ENCODE peak calls at places on chromosomes 5 and 9, in five cellular contexts. One of them, this sample, is unnamed.

GRCh38 chr5:78824826-78825225 is 160.3 kb downstream of the ARSB start:
- DNase-seq in fibroblast of lung: peak
- DNase-seq in coronary artery: no peak
- DNase-seq in neural crest cell: no peak
- DNase-seq in activated T-cell treated with anti-CD3 and anti-CD28 coated beads, Interleukin-2, amount 50 U/mL, for 72 hours: no peak
- DNase-seq in this sample: no peak

GRCh38 chr9:88973281-88974045 is 17.8 kb upstream of the S1PR3 start:
- DNase-seq in fibroblast of lung: no peak
- DNase-seq in coronary artery: peak
- DNase-seq in neural crest cell: no peak
- DNase-seq in activated T-cell treated with anti-CD3 and anti-CD28 coated beads, Interleukin-2, amount 50 U/mL, for 72 hours: no peak
- DNase-seq in this sample: no peak

GRCh38 chr5:172078027-172078426 is 71.6 kb upstream of the FBXW11 start:
- DNase-seq in fibroblast of lung: no peak
- DNase-seq in coronary artery: no peak
- DNase-seq in neural crest cell: no peak
- DNase-seq in activated T-cell treated with anti-CD3 and anti-CD28 coated beads, Interleukin-2, amount 50 U/mL, for 72 hours: no peak
- DNase-seq in this sample: no peak

GRCh38 chr5:132263548-132264261 is 6.2 kb downstream of the PDLIM4 start:
- DNase-seq in fibroblast of lung: peak
- DNase-seq in coronary artery: peak
- DNase-seq in neural crest cell: no peak
- DNase-seq in activated T-cell treated with anti-CD3 and anti-CD28 coated beads, Interleukin-2, amount 50 U/mL, for 72 hours: peak
- DNase-seq in this sample: peak

GRCh38 chr5:53480474-53481353 is at the start of gene FST:
- DNase-seq in fibroblast of lung: peak
- DNase-seq in coronary artery: no peak
- DNase-seq in neural crest cell: peak
- DNase-seq in activated T-cell treated with anti-CD3 and anti-CD28 coated beads, Interleukin-2, amount 50 U/mL, for 72 hours: peak
- DNase-seq in this sample: peak

GRCh38 chr5:761854-762685 is 22.5 kb downstream of the ZDHHC11B start:
- DNase-seq in fibroblast of lung: no peak
- DNase-seq in coronary artery: peak
- DNase-seq in neural crest cell: no peak
- DNase-seq in activated T-cell treated with anti-CD3 and anti-CD28 coated beads, Interleukin-2, amount 50 U/mL, for 72 hours: no peak
- DNase-seq in this sample: no peak

GRCh38 chr5:77262685-77263084 is 52.2 kb downstream of the PDE8B start:
- DNase-seq in fibroblast of lung: no peak
- DNase-seq in coronary artery: no peak
- DNase-seq in neural crest cell: no peak
- DNase-seq in activated T-cell treated with anti-CD3 and anti-CD28 coated beads, Interleukin-2, amount 50 U/mL, for 72 hours: no peak
- DNase-seq in this sample: no peak

GRCh38 chr9:132194508-132194907 is 32.6 kb downstream of the NTNG2 start:
- DNase-seq in fibroblast of lung: no peak
- DNase-seq in coronary artery: no peak
- DNase-seq in neural crest cell: no peak
- DNase-seq in activated T-cell treated with anti-CD3 and anti-CD28 coated beads, Interleukin-2, amount 50 U/mL, for 72 hours: no peak
- DNase-seq in this sample: no peak

GRCh38 chr5:32627219-32627880 is 42.0 kb downstream of the SUB1 start:
- DNase-seq in fibroblast of lung: peak
- DNase-seq in coronary artery: no peak
- DNase-seq in neural crest cell: no peak
- DNase-seq in activated T-cell treated with anti-CD3 and anti-CD28 coated beads, Interleukin-2, amount 50 U/mL, for 72 hours: no peak
- DNase-seq in this sample: no peak

GRCh38 chr9:82074144-82074543 is 85.6 kb downstream of the SPATA31D1 start:
- DNase-seq in fibroblast of lung: no peak
- DNase-seq in coronary artery: no peak
- DNase-seq in neural crest cell: no peak
- DNase-seq in activated T-cell treated with anti-CD3 and anti-CD28 coated beads, Interleukin-2, amount 50 U/mL, for 72 hours: no peak
- DNase-seq in this sample: no peak

GRCh38 chr9:121308765-121309164 is 40.8 kb downstream of the GSN start:
- DNase-seq in fibroblast of lung: no peak
- DNase-seq in coronary artery: no peak
- DNase-seq in neural crest cell: no peak
- DNase-seq in activated T-cell treated with anti-CD3 and anti-CD28 coated beads, Interleukin-2, amount 50 U/mL, for 72 hours: no peak
- DNase-seq in this sample: no peak

GRCh38 chr5:177454397-177455035 is 7.9 kb downstream of the PRR7 start:
- DNase-seq in fibroblast of lung: peak
- DNase-seq in coronary artery: peak
- DNase-seq in neural crest cell: peak
- DNase-seq in activated T-cell treated with anti-CD3 and anti-CD28 coated beads, Interleukin-2, amount 50 U/mL, for 72 hours: peak
- DNase-seq in this sample: peak

GRCh38 chr5:122715095-122715494 is 59.8 kb upstream of the SNX2 start:
- DNase-seq in fibroblast of lung: peak
- DNase-seq in coronary artery: no peak
- DNase-seq in neural crest cell: no peak
- DNase-seq in activated T-cell treated with anti-CD3 and anti-CD28 coated beads, Interleukin-2, amount 50 U/mL, for 72 hours: no peak
- DNase-seq in this sample: no peak

GRCh38 chr9:84000186-84000585 is 19.6 kb downstream of the RMI1 start:
- DNase-seq in fibroblast of lung: peak
- DNase-seq in coronary artery: no peak
- DNase-seq in neural crest cell: no peak
- DNase-seq in activated T-cell treated with anti-CD3 and anti-CD28 coated beads, Interleukin-2, amount 50 U/mL, for 72 hours: no peak
- DNase-seq in this sample: no peak

GRCh38 chr9:31608413-31608812 is 776.0 kb upstream of the ACO1 start:
- DNase-seq in fibroblast of lung: peak
- DNase-seq in coronary artery: no peak
- DNase-seq in neural crest cell: no peak
- DNase-seq in activated T-cell treated with anti-CD3 and anti-CD28 coated beads, Interleukin-2, amount 50 U/mL, for 72 hours: no peak
- DNase-seq in this sample: no peak

GRCh38 chr5:135451581-135452360 is at the start of gene TIFAB:
- DNase-seq in fibroblast of lung: no peak
- DNase-seq in coronary artery: peak
- DNase-seq in neural crest cell: no peak
- DNase-seq in activated T-cell treated with anti-CD3 and anti-CD28 coated beads, Interleukin-2, amount 50 U/mL, for 72 hours: no peak
- DNase-seq in this sample: no peak

GRCh38 chr5:142568271-142568995 is 117.5 kb downstream of the FGF1 start:
- DNase-seq in fibroblast of lung: peak
- DNase-seq in coronary artery: peak
- DNase-seq in neural crest cell: no peak
- DNase-seq in activated T-cell treated with anti-CD3 and anti-CD28 coated beads, Interleukin-2, amount 50 U/mL, for 72 hours: no peak
- DNase-seq in this sample: no peak

GRCh38 chr9:5402217-5402616 is 35.5 kb downstream of the PLGRKT start:
- DNase-seq in fibroblast of lung: no peak
- DNase-seq in coronary artery: no peak
- DNase-seq in neural crest cell: no peak
- DNase-seq in activated T-cell treated with anti-CD3 and anti-CD28 coated beads, Interleukin-2, amount 50 U/mL, for 72 hours: no peak
- DNase-seq in this sample: no peak

GRCh38 chr5:150131978-150132694 is 23.5 kb downstream of the PDGFRB start:
- DNase-seq in fibroblast of lung: no peak
- DNase-seq in coronary artery: no peak
- DNase-seq in neural crest cell: no peak
- DNase-seq in activated T-cell treated with anti-CD3 and anti-CD28 coated beads, Interleukin-2, amount 50 U/mL, for 72 hours: no peak
- DNase-seq in this sample: no peak

GRCh38 chr5:150989695-150990094 is 30.7 kb upstream of the GPX3 start:
- DNase-seq in fibroblast of lung: no peak
- DNase-seq in coronary artery: no peak
- DNase-seq in neural crest cell: no peak
- DNase-seq in activated T-cell treated with anti-CD3 and anti-CD28 coated beads, Interleukin-2, amount 50 U/mL, for 72 hours: peak
- DNase-seq in this sample: no peak

GRCh38 chr5:170585278-170585677 is 81.5 kb downstream of the KCNIP1 start:
- DNase-seq in fibroblast of lung: no peak
- DNase-seq in coronary artery: no peak
- DNase-seq in neural crest cell: no peak
- DNase-seq in activated T-cell treated with anti-CD3 and anti-CD28 coated beads, Interleukin-2, amount 50 U/mL, for 72 hours: no peak
- DNase-seq in this sample: no peak

GRCh38 chr5:177497011-177497296 is 450 bp downstream of the PDLIM7 start:
- DNase-seq in fibroblast of lung: no peak
- DNase-seq in coronary artery: no peak
- DNase-seq in neural crest cell: no peak
- DNase-seq in activated T-cell treated with anti-CD3 and anti-CD28 coated beads, Interleukin-2, amount 50 U/mL, for 72 hours: no peak
- DNase-seq in this sample: no peak

GRCh38 chr5:1668141-1668721 is 131.4 kb downstream of the MRPL36 start:
- DNase-seq in fibroblast of lung: no peak
- DNase-seq in coronary artery: peak
- DNase-seq in neural crest cell: no peak
- DNase-seq in activated T-cell treated with anti-CD3 and anti-CD28 coated beads, Interleukin-2, amount 50 U/mL, for 72 hours: no peak
- DNase-seq in this sample: no peak

GRCh38 chr9:16294371-16294770 is 576.1 kb downstream of the BNC2 start:
- DNase-seq in fibroblast of lung: peak
- DNase-seq in coronary artery: no peak
- DNase-seq in neural crest cell: no peak
- DNase-seq in activated T-cell treated with anti-CD3 and anti-CD28 coated beads, Interleukin-2, amount 50 U/mL, for 72 hours: no peak
- DNase-seq in this sample: no peak

GRCh38 chr5:90547072-90547536 is 11.5 kb upstream of the ADGRV1 start:
- DNase-seq in fibroblast of lung: no peak
- DNase-seq in coronary artery: no peak
- DNase-seq in neural crest cell: no peak
- DNase-seq in activated T-cell treated with anti-CD3 and anti-CD28 coated beads, Interleukin-2, amount 50 U/mL, for 72 hours: no peak
- DNase-seq in this sample: no peak

GRCh38 chr9:110404473-110404872 is 66.8 kb upstream of the TXNDC8 start:
- DNase-seq in fibroblast of lung: no peak
- DNase-seq in coronary artery: no peak
- DNase-seq in neural crest cell: no peak
- DNase-seq in activated T-cell treated with anti-CD3 and anti-CD28 coated beads, Interleukin-2, amount 50 U/mL, for 72 hours: no peak
- DNase-seq in this sample: no peak

GRCh38 chr9:135764731-135765130 is 62.7 kb downstream of the KCNT1 start:
- DNase-seq in fibroblast of lung: no peak
- DNase-seq in coronary artery: no peak
- DNase-seq in neural crest cell: no peak
- DNase-seq in activated T-cell treated with anti-CD3 and anti-CD28 coated beads, Interleukin-2, amount 50 U/mL, for 72 hours: no peak
- DNase-seq in this sample: peak

GRCh38 chr9:4530375-4530774 is 40.1 kb downstream of the SLC1A1 start:
- DNase-seq in fibroblast of lung: peak
- DNase-seq in coronary artery: no peak
- DNase-seq in neural crest cell: no peak
- DNase-seq in activated T-cell treated with anti-CD3 and anti-CD28 coated beads, Interleukin-2, amount 50 U/mL, for 72 hours: no peak
- DNase-seq in this sample: peak

GRCh38 chr5:58849995-58850667 is 267.3 kb downstream of the RAB3C start:
- DNase-seq in fibroblast of lung: peak
- DNase-seq in coronary artery: no peak
- DNase-seq in neural crest cell: peak
- DNase-seq in activated T-cell treated with anti-CD3 and anti-CD28 coated beads, Interleukin-2, amount 50 U/mL, for 72 hours: no peak
- DNase-seq in this sample: peak

GRCh38 chr5:165617491-165617890 is 2112.1 kb downstream of the MAT2B start:
- DNase-seq in fibroblast of lung: peak
- DNase-seq in coronary artery: no peak
- DNase-seq in neural crest cell: no peak
- DNase-seq in activated T-cell treated with anti-CD3 and anti-CD28 coated beads, Interleukin-2, amount 50 U/mL, for 72 hours: no peak
- DNase-seq in this sample: no peak

GRCh38 chr5:141780240-141780951 is 97.8 kb downstream of the PCDH1 start:
- DNase-seq in fibroblast of lung: no peak
- DNase-seq in coronary artery: no peak
- DNase-seq in neural crest cell: no peak
- DNase-seq in activated T-cell treated with anti-CD3 and anti-CD28 coated beads, Interleukin-2, amount 50 U/mL, for 72 hours: no peak
- DNase-seq in this sample: no peak

GRCh38 chr5:61228691-61229280 is 66.5 kb upstream of the SMIM15 start:
- DNase-seq in fibroblast of lung: peak
- DNase-seq in coronary artery: no peak
- DNase-seq in neural crest cell: no peak
- DNase-seq in activated T-cell treated with anti-CD3 and anti-CD28 coated beads, Interleukin-2, amount 50 U/mL, for 72 hours: peak
- DNase-seq in this sample: no peak

GRCh38 chr5:80852331-80853245 is 107.6 kb upstream of the RASGRF2 start:
- DNase-seq in fibroblast of lung: peak
- DNase-seq in coronary artery: no peak
- DNase-seq in neural crest cell: no peak
- DNase-seq in activated T-cell treated with anti-CD3 and anti-CD28 coated beads, Interleukin-2, amount 50 U/mL, for 72 hours: no peak
- DNase-seq in this sample: peak

GRCh38 chr5:93909356-93909755 is 168.0 kb upstream of the POU5F2 start:
- DNase-seq in fibroblast of lung: no peak
- DNase-seq in coronary artery: no peak
- DNase-seq in neural crest cell: no peak
- DNase-seq in activated T-cell treated with anti-CD3 and anti-CD28 coated beads, Interleukin-2, amount 50 U/mL, for 72 hours: no peak
- DNase-seq in this sample: no peak

GRCh38 chr5:146528232-146528631 is 12.2 kb upstream of the GPR151 start:
- DNase-seq in fibroblast of lung: no peak
- DNase-seq in coronary artery: no peak
- DNase-seq in neural crest cell: no peak
- DNase-seq in activated T-cell treated with anti-CD3 and anti-CD28 coated beads, Interleukin-2, amount 50 U/mL, for 72 hours: no peak
- DNase-seq in this sample: no peak

GRCh38 chr5:151912360-151912759 is 12.3 kb downstream of the GLRA1 start:
- DNase-seq in fibroblast of lung: peak
- DNase-seq in coronary artery: no peak
- DNase-seq in neural crest cell: no peak
- DNase-seq in activated T-cell treated with anti-CD3 and anti-CD28 coated beads, Interleukin-2, amount 50 U/mL, for 72 hours: no peak
- DNase-seq in this sample: no peak

This sample was measured in GM10248.